ENCODE peak calls at places on chromosome 4, in five cellular contexts. F, Y, W, L and X are unnamed samples.

GRCh38 chr4:17557880-17558279 is 19.1 kb upstream of the LAP3 start:
- DNase-seq in F (no peak), Y (no peak), W (no peak), L (no peak), X (no peak)

GRCh38 chr4:107734120-107734519 is 14.1 kb upstream of the PAPSS1 start:
- DNase-seq in F (peak; percentile 79), Y (no peak), W (no peak), L (no peak), X (no peak)

GRCh38 chr4:94472056-94472826 is 20.5 kb downstream of the PDLIM5 start:
- DNase-seq in F (no peak), Y (no peak), W (no peak), L (no peak), X (no peak)

GRCh38 chr4:121791481-121791880 is 9.6 kb upstream of the EXOSC9 start:
- DNase-seq in F (no peak), Y (no peak), W (no peak), L (no peak), X (no peak)

GRCh38 chr4:85761803-85762202 is 286.9 kb downstream of the ARHGAP24 start:
- DNase-seq in F (no peak), Y (no peak), W (peak; percentile 33), L (peak; percentile 50), X (no peak)

GRCh38 chr4:88672987-88673386 is 24.6 kb downstream of the NAP1L5 start:
- DNase-seq in F (peak; percentile 79), Y (no peak), W (no peak), L (no peak), X (no peak)

GRCh38 chr4:167775374-167775773 is 317.0 kb upstream of the ANXA10 start:
- DNase-seq in F (no peak), Y (no peak), W (no peak), L (no peak), X (no peak)

GRCh38 chr4:122156819-122157218 is 4.7 kb downstream of the BLTP1 start:
- DNase-seq in F (no peak), Y (no peak), W (no peak), L (no peak), X (no peak)

GRCh38 chr4:57426779-57427395 is 316.7 kb upstream of the IGFBP7 start:
- DNase-seq in F (peak; percentile 90), Y (no peak), W (peak; percentile 37), L (no peak), X (no peak)

GRCh38 chr4:55547918-55548317 is 1.2 kb upstream of the CLOCK start:
- DNase-seq in F (no peak), Y (no peak), W (no peak), L (no peak), X (no peak)
- H3K27ac ChIP-seq in F (peak overlapping the region; percentile 98), Y (no peak overlapping the region), W (peak overlapping the region; percentile 98), L (peak overlapping the region; percentile 96), X (peak overlapping the region; percentile 98)

GRCh38 chr4:173891072-173891471 is 361.0 kb upstream of the HAND2 start:
- DNase-seq in F (no peak), Y (no peak), W (no peak), L (no peak), X (no peak)
- H3K4me3 ChIP-seq in F (no peak overlapping the region), Y (no peak overlapping the region), W (no peak overlapping the region), L (no peak overlapping the region), X (no peak overlapping the region)

GRCh38 chr4:72496119-72496518 is 72.9 kb downstream of the ADAMTS3 start:
- DNase-seq in F (peak; percentile 6), Y (no peak), W (no peak), L (no peak), X (no peak)
- TF ChIP-seq CTCF in F (no peak), Y (no peak), W (no peak), L (no peak), X (no peak)

DNA sequence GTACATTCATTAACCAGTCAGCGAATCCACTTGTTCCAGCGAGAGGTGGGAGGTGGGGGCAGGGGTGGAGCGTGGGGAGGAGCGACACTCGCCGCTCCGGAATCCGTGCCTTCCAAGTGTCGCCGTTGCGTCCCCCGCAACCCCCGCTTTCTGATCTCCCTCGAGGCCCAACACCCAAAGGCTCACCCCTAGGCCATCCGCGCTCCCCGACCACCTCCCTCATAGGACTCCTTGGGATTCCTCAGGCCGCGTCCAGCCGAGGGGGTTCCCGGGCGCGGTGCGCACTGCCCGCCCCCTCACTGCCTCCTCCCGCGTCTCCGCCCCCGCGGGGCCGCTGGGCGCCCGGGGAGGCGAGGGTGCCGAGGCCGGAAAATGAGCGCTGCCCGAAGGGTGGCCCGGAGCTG is 108.1 kb upstream of the STOX2 start:
- DNase-seq in F (peak; percentile 33), Y (no peak), W (peak; percentile 51), L (peak; percentile 57), X (no peak)
- H3K27ac ChIP-seq in F (no peak overlapping the region), Y (no peak overlapping the region), W (peak overlapping the region; percentile 37), L (peak overlapping the region; percentile 36), X (peak overlapping the region; percentile 64)

GRCh38 chr4:152663203-152664066 is 16.4 kb downstream of the TMEM154 start:
- DNase-seq in F (no peak), Y (no peak), W (no peak), L (no peak), X (no peak)
- H3K4me3 ChIP-seq in F (no peak overlapping the region), Y (no peak overlapping the region), W (no peak overlapping the region), L (no peak overlapping the region), X (no peak overlapping the region)

GRCh38 chr4:73069338-73070071 is at the start of gene COX18:
- DNase-seq in F (peak; percentile 93), Y (peak; percentile 91), W (peak; percentile 97), L (peak; percentile 99), X (peak; percentile 95)
- TF ChIP-seq CTCF in F (no peak), Y (no peak), W (no peak), L (no peak), X (no peak)

GRCh38 chr4:1685604-1686150 is 1.6 kb upstream of the FAM53A start:
- DNase-seq in F (no peak), Y (no peak), W (no peak), L (no peak), X (no peak)
- H3K27ac ChIP-seq in F (no peak overlapping the region), Y (no peak overlapping the region), W (no peak overlapping the region), L (peak overlapping the region; percentile 70), X (peak overlapping the region; percentile 82)

GRCh38 chr4:113397114-113397701 is 347.8 kb downstream of the ANK2 start:
- DNase-seq in F (no peak), Y (no peak), W (peak; percentile 26), L (no peak), X (no peak)

GRCh38 chr4:113398441-113399143 is 349.1 kb downstream of the ANK2 start:
- DNase-seq in F (no peak), Y (no peak), W (no peak), L (no peak), X (no peak)

GRCh38 chr4:113394730-113395530 is 345.5 kb downstream of the ANK2 start:
- DNase-seq in F (peak; percentile 90), Y (peak; percentile 20), W (peak; percentile 73), L (no peak), X (peak; percentile 19)

GRCh38 chr4:113390850-113391249 is 341.4 kb downstream of the ANK2 start:
- DNase-seq in F (no peak), Y (no peak), W (no peak), L (no peak), X (no peak)

GRCh38 chr4:113394108-113394729 is 344.8 kb downstream of the ANK2 start:
- DNase-seq in F (no peak), Y (no peak), W (no peak), L (no peak), X (no peak)
- H3K4me3 ChIP-seq in F (no peak overlapping the region), Y (no peak overlapping the region), W (no peak overlapping the region), L (no peak overlapping the region), X (no peak overlapping the region)

DNA sequence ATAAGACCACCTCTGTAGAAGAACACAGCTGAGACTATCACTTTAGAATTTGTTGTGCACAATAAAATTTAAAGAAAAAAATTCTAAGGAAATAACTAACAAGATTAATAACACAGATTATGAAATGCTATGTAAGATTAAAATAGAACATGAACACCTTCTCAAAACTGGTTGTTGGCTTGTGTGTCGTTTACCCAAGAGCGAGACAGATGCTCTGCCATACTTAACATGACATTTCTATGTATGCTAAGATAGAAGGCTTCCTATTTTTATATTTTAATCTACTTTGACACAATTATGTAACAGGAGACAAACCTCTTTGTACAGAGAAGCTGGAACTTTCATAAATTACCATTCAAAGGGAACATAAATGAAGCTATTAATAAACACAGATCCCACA is 30.1 kb downstream of the USP46 start:
- DNase-seq in F (no peak), Y (no peak), W (no peak), L (no peak), X (no peak)
- TF ChIP-seq CTCF in F (no peak), Y (no peak), W (no peak), L (no peak), X (no peak)